ENCODE peak calls at places on chromosomes 5 and 9, in seven cellular contexts. A, E, D, F, H, Z and O are unnamed samples. For H3K27me3, the result is how much of the 10 kb centered on the place peaks cover.

GRCh38 chr5:14748180-14748900 is 83.8 kb downstream of the OTULIN start:
- DNase-seq in A (no peak), Z (no peak), E (no peak), H (no peak), D (no peak), F (no peak), O (no peak)

GRCh38 chr9:76687861-76688374 is 76.3 kb upstream of the PCA3 start:
- DNase-seq in E (no peak), F (no peak), D (peak), A (peak), H (peak), Z (no peak), O (peak)

GRCh38 chr5:69367697-69368279 is 1.5 kb downstream of the AK6 start:
- DNase-seq in A (no peak), F (no peak), H (no peak), E (no peak), Z (no peak), D (no peak), O (no peak)

GRCh38 chr5:163565931-163566608 is 60.7 kb downstream of the MAT2B start:
- DNase-seq in D (no peak), F (no peak), E (no peak), Z (no peak), A (peak), H (peak), O (no peak)

GRCh38 chr9:99085949-99086948 is 18.7 kb upstream of the TGFBR1 start:
- DNase-seq in H (peak), E (peak), D (peak), F (peak), A (peak), Z (no peak), O (no peak)

GRCh38 chr5:36875051-36875788 is 1.3 kb upstream of the NIPBL start:
- DNase-seq in Z (no peak), A (peak), H (peak), E (peak), F (peak), D (no peak), O (peak)

GRCh38 chr5:154190652-154191304 is at the start of gene GALNT10:
- DNase-seq in A (peak), Z (no peak), F (peak), E (peak), H (no peak), D (peak), O (no peak)

GRCh38 chr5:124729687-124730359 is 16.6 kb downstream of the ZNF608 start:
- DNase-seq in Z (no peak), A (no peak), H (no peak), D (no peak), E (no peak), F (no peak), O (no peak)

GRCh38 chr5:82312373-82312856 is 34.3 kb upstream of the RPS23 start:
- DNase-seq in D (no peak), F (peak), A (peak), H (peak), E (peak), Z (peak), O (peak)

GRCh38 chr9:18368206-18368605 is 105.7 kb upstream of the ADAMTSL1 start:
- DNase-seq in F (no peak), A (peak), E (no peak), H (no peak), D (no peak), Z (no peak), O (no peak)

GRCh38 chr9:8366161-8366926 is 566.8 kb upstream of the DMAC1 start:
- DNase-seq in Z (no peak), A (peak), E (no peak), D (no peak), H (peak), F (peak), O (no peak)

GRCh38 chr9:28001096-28001495 is 427.8 kb upstream of the C9orf72 start:
- DNase-seq in D (no peak), A (no peak), Z (peak), H (no peak), E (no peak), F (no peak), O (no peak)
- H3K4me3 ChIP-seq in D (no peak), A (no peak), Z (no peak), H (no peak), E (no peak), F (no peak), O (no peak)

GRCh38 chr5:168884040-168884439 is 304.9 kb upstream of the PANK3 start:
- DNase-seq in E (no peak), A (no peak), Z (no peak), D (no peak), F (no peak), H (no peak), O (no peak)
- H3K27me3 ChIP-seq in E (under half), A (under half), Z (under half), D (under half), F (under half), H (under half), O (under half)

GRCh38 chr9:35665471-35665818 is 450 bp upstream of the ARHGEF39 start:
- DNase-seq in D (no peak), H (no peak), F (no peak), A (no peak), E (no peak), Z (no peak), O (no peak)
- H3K4me3 ChIP-seq in D (peak), H (peak), F (peak), A (peak), E (peak), Z (peak), O (peak)

GRCh38 chr9:33637881-33638280 is 113.8 kb downstream of the ANKRD18B start:
- DNase-seq in H (no peak), F (no peak), A (no peak), D (no peak), E (no peak), Z (no peak), O (no peak)
- H3K27me3 ChIP-seq in H (under half), F (under half), A (under half), D (under half), E (under half), Z (under half), O (under half)

DNA sequence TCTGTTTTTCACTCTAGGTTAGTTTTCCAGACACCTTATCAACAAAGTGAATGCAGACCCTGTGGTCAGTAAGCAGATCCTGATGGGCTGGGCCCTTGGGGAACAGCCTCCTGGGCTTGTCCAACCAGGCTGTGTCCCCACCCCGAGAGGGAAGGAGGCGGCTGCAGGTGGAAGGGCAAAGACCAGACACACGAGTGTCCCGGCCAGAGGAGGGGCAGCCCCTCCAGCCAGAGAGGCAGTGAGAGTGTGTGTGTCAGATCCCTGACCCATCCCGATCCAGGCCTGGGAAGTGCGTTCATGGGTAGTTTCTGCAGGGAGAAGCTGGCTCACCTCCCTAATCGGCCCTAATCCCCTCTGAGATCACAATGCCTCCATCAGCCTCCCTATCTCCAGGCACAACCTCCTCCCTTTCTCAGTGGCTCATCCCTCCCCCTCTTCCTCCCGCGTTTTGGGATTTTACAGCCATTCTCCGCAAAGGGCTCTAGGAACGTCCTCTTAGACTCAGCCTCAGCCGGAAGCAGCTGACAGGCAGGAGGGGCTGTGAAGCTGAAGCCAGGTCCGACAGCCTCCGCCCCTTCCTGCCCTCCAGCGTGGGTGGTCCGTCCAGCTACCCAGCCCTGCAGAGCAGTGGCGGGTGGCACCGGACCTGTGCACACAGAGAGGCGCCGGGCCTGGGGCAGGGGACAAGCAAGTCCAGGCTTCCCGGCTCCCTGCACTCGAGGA is 9.7 kb downstream of the SLC12A7 start:
- DNase-seq in Z (no peak), A (peak), E (no peak), F (peak), D (no peak), H (no peak), O (no peak)
- H3K4me3 ChIP-seq in Z (no peak), A (no peak), E (no peak), F (no peak), D (no peak), H (no peak), O (peak)

GRCh38 chr5:475704-476101 is 32.7 kb downstream of the EXOC3 start:
- DNase-seq in H (no peak), D (no peak), A (no peak), E (no peak), F (peak), Z (no peak), O (no peak)

GRCh38 chr5:476814-477175 is 33.8 kb downstream of the EXOC3 start:
- DNase-seq in F (no peak), E (no peak), H (no peak), D (no peak), A (no peak), Z (no peak), O (no peak)

GRCh38 chr5:473344-474192 is 30.6 kb downstream of the EXOC3 start:
- DNase-seq in F (peak), A (peak), D (no peak), E (peak), Z (no peak), H (no peak), O (no peak)

GRCh38 chr5:476102-476813 is 33.3 kb downstream of the EXOC3 start:
- DNase-seq in A (no peak), D (no peak), H (no peak), F (peak), E (no peak), Z (no peak), O (no peak)

GRCh38 chr5:474826-475661 is 32.1 kb downstream of the EXOC3 start:
- DNase-seq in A (peak), D (no peak), F (peak), Z (no peak), E (peak), H (no peak), O (no peak)
- H3K27me3 ChIP-seq in A (under half), D (under half), F (half or more), Z (under half), E (under half), H (under half), O (under half)

GRCh38 chr5:58993461-58993860 is 410.6 kb downstream of the RAB3C start:
- DNase-seq in D (no peak), F (no peak), H (no peak), E (no peak), A (no peak), Z (no peak), O (no peak)
- H3K4me3 ChIP-seq in D (no peak), F (no peak), H (no peak), E (no peak), A (no peak), Z (no peak), O (no peak)

GRCh38 chr9:32340401-32340800 is 44.0 kb upstream of the ACO1 start:
- DNase-seq in E (no peak), F (no peak), Z (no peak), A (no peak), D (no peak), H (no peak), O (no peak)

GRCh38 chr9:32334112-32334511 is 50.3 kb upstream of the ACO1 start:
- DNase-seq in D (no peak), A (no peak), E (no peak), F (no peak), H (no peak), Z (no peak), O (no peak)

GRCh38 chr9:32335127-32335526 is 49.3 kb upstream of the ACO1 start:
- DNase-seq in H (no peak), E (no peak), A (no peak), D (no peak), F (no peak), Z (no peak), O (no peak)

GRCh38 chr9:32344551-32345182 is 39.8 kb upstream of the ACO1 start:
- DNase-seq in D (no peak), Z (peak), H (peak), E (no peak), A (peak), F (no peak), O (no peak)

DNA sequence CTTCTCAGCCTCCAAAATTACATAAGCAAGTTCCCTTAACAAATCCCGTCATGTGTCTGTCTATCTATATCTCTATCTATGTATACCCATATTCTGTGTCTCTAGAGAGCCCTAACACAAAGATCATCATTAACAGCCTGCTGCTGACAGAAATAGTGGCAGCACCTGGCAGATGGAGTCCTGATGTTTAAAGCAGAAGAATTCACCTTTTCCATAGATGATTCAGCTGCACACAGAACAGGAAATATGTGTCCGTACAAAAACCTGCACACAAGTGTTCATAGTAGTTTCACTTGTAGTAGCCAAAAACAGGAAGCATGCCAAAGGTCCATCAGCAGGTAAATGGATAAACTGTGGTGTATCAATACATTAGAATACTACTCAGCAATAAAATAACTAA is 45.0 kb upstream of the ACO1 start:
- DNase-seq in H (no peak), D (no peak), E (no peak), A (no peak), Z (no peak), F (no peak), O (no peak)
- H3K27me3 ChIP-seq in H (under half), D (under half), E (under half), A (under half), Z (under half), F (under half), O (under half)

DNA sequence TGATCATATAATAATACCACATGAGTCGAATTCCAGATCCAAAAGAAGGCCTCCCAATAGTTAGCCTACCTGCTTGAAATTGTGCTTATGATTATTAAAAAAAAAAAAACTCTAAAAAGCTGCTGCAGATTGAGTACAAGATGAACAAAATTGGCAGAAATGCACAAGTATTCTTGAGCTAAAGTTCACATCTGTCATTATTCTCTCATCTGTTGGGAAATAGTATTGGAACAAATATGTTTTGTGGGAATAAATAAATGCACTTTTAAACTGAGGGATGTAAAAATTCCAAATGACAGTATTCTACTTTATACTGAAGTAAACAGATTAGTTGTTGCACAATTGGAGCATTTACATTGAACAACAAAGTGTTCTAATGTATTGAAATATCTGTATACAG is 15.7 kb downstream of the DAB2 start:
- DNase-seq in E (no peak), A (no peak), Z (no peak), F (no peak), D (no peak), H (no peak), O (no peak)
- H3K4me3 ChIP-seq in E (no peak), A (no peak), Z (no peak), F (no peak), D (no peak), H (no peak), O (no peak)